ENCODE peak calls at places on chromosomes 12 and 14, in ten cellular contexts. F, D, L, Y, U, M, W, C, B and E are unnamed samples. For H3K36me3, the result is how much of the 10 kb centered on the place peaks cover.

GRCh38 chr12:116939734-116940133 is 29.0 kb downstream of the FBXW8 start:
- DNase-seq in F (no peak), D (no peak), L (no peak), Y (no peak), U (no peak), M (no peak), W (peak), C (no peak), B (no peak), E (no peak)

GRCh38 chr12:22255097-22255496 is 79.4 kb downstream of the ST8SIA1 start:
- DNase-seq in F (no peak), D (no peak), L (no peak), Y (no peak), U (no peak), M (no peak), W (no peak), C (peak), B (no peak), E (no peak)

GRCh38 chr12:122528582-122528981 is 1.5 kb downstream of the KNTC1 start:
- DNase-seq in F (no peak), D (no peak), L (no peak), Y (no peak), U (no peak), M (no peak), W (no peak), C (no peak), B (no peak), E (no peak)

GRCh38 chr12:52794479-52795331 is 1.2 kb downstream of the KRT3 start:
- DNase-seq in F (no peak), D (no peak), L (no peak), Y (no peak), U (no peak), M (no peak), W (no peak), C (no peak), B (no peak), E (peak)

GRCh38 chr14:71169028-71169427 is 261.8 kb downstream of the PCNX1 start:
- DNase-seq in F (no peak), D (no peak), L (no peak), Y (no peak), U (no peak), M (no peak), W (no peak), C (no peak), B (no peak), E (no peak)

GRCh38 chr12:6324936-6325750 is 14.7 kb downstream of the PLEKHG6 start:
- DNase-seq in F (no peak), D (no peak), L (no peak), Y (no peak), U (no peak), M (no peak), W (no peak), C (no peak), B (no peak), E (no peak)

GRCh38 chr12:15880721-15881120 is 1.5 kb upstream of the STRAP start:
- DNase-seq in F (no peak), D (no peak), L (no peak), Y (no peak), U (no peak), M (no peak), W (no peak), C (no peak), B (no peak), E (no peak)

GRCh38 chr14:38496092-38496491 is 240.2 kb upstream of the CLEC14A start:
- DNase-seq in F (no peak), D (no peak), L (no peak), Y (no peak), U (no peak), M (no peak), W (no peak), C (no peak), B (no peak), E (no peak)

GRCh38 chr12:120094485-120094884 is 22.1 kb downstream of the RAB35 start:
- DNase-seq in F (no peak), D (no peak), L (no peak), Y (no peak), U (no peak), M (no peak), W (no peak), C (no peak), B (no peak), E (no peak)

GRCh38 chr14:101593411-101594181 is 32.3 kb downstream of the DIO3 start:
- DNase-seq in F (no peak), D (no peak), L (no peak), Y (no peak), U (no peak), M (no peak), W (no peak), C (peak), B (no peak), E (no peak)

GRCh38 chr14:95544588-95544987 is 9.7 kb downstream of the GLRX5 start:
- DNase-seq in F (no peak), D (no peak), L (no peak), Y (no peak), U (no peak), M (no peak), W (no peak), C (no peak), B (no peak), E (no peak)

GRCh38 chr12:111448266-111448830 is 42.6 kb downstream of the SH2B3 start:
- DNase-seq in F (no peak), D (peak), L (no peak), Y (peak), U (no peak), M (no peak), W (no peak), C (no peak), B (peak), E (no peak)

GRCh38 chr12:90102957-90103652 is 394.5 kb upstream of the ATP2B1 start:
- DNase-seq in F (no peak), D (no peak), L (peak), Y (no peak), U (no peak), M (no peak), W (peak), C (peak), B (no peak), E (no peak)

GRCh38 chr14:101500061-101500460 is 61.2 kb upstream of the DIO3 start:
- DNase-seq in F (peak), D (no peak), L (no peak), Y (no peak), U (no peak), M (no peak), W (no peak), C (no peak), B (peak), E (no peak)

GRCh38 chr14:29220077-29220476 is 453.5 kb downstream of the FOXG1 start:
- DNase-seq in F (no peak), D (no peak), L (peak), Y (no peak), U (no peak), M (no peak), W (peak), C (no peak), B (no peak), E (no peak)

GRCh38 chr12:131105736-131106356 is 152.1 kb downstream of the ADGRD1 start:
- DNase-seq in F (peak), D (peak), L (no peak), Y (no peak), U (no peak), M (no peak), W (no peak), C (no peak), B (peak), E (no peak)

GRCh38 chr12:33223956-33224355 is 215.7 kb downstream of the SYT10 start:
- DNase-seq in F (no peak), D (no peak), L (no peak), Y (no peak), U (no peak), M (no peak), W (no peak), C (peak), B (no peak), E (no peak)

GRCh38 chr14:34331728-34332623 is 130.1 kb downstream of the SPTSSA start:
- DNase-seq in F (peak), D (peak), L (peak), Y (peak), U (peak), M (peak), W (peak), C (peak), B (no peak), E (no peak)

GRCh38 chr12:123038486-123038885 is 58.0 kb downstream of the ARL6IP4 start:
- DNase-seq in F (peak), D (no peak), L (no peak), Y (no peak), U (no peak), M (no peak), W (no peak), C (no peak), B (no peak), E (no peak)

GRCh38 chr14:104105071-104105821 is 19.7 kb downstream of the ASPG start:
- DNase-seq in F (peak), D (no peak), L (no peak), Y (no peak), U (no peak), M (peak), W (peak), C (no peak), B (peak), E (no peak)

GRCh38 chr14:73457050-73457934 is 1.1 kb downstream of the NUMB start:
- DNase-seq in F (peak), D (peak), L (peak), Y (peak), U (no peak), M (peak), W (peak), C (peak), B (peak), E (no peak)

GRCh38 chr12:19303496-19303895 is 135.8 kb upstream of the AEBP2 start:
- DNase-seq in F (no peak), D (no peak), L (no peak), Y (no peak), U (no peak), M (no peak), W (no peak), C (no peak), B (no peak), E (no peak)
- TF ChIP-seq CTCF in F (no peak), D (no peak), L (no peak), Y (no peak), U (no peak), M (no peak), W (no peak), C (no peak), B (no peak), E (no peak)

GRCh38 chr12:26239127-26239500 is 43.7 kb downstream of the SSPN start:
- DNase-seq in F (no peak), D (no peak), L (no peak), Y (no peak), U (no peak), M (no peak), W (no peak), C (no peak), B (no peak), E (no peak)
- H3K4me3 ChIP-seq in F (no peak), D (no peak), L (no peak), Y (no peak), U (no peak), M (no peak), W (no peak), C (no peak), B (no peak), E (no peak)

DNA sequence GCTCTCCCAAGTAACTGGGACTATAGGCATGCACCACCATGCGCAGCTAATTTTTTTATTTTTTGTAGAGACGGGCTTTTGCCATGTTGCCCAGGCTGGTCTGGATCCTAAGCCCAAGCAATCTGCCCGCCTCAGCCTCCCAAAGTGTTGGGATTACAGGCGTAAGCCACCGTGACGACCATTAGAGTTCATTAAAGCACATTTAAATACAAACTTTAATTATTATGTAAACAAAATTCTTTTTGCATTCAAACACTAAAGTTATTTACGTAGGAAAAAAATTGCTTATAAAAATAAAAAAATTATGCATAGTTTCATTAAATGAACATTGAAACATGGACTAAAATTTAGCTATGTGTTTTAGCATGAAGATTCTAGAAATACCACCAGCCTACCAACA is 7.2 kb downstream of the RPAP3 start:
- DNase-seq in F (no peak), D (no peak), L (no peak), Y (no peak), U (no peak), M (no peak), W (no peak), C (no peak), B (no peak), E (no peak)
- H3K36me3 ChIP-seq in F (under half), D (under half), L (under half), Y (under half), U (under half), M (under half), W (under half), C (under half), B (under half), E (under half)

DNA sequence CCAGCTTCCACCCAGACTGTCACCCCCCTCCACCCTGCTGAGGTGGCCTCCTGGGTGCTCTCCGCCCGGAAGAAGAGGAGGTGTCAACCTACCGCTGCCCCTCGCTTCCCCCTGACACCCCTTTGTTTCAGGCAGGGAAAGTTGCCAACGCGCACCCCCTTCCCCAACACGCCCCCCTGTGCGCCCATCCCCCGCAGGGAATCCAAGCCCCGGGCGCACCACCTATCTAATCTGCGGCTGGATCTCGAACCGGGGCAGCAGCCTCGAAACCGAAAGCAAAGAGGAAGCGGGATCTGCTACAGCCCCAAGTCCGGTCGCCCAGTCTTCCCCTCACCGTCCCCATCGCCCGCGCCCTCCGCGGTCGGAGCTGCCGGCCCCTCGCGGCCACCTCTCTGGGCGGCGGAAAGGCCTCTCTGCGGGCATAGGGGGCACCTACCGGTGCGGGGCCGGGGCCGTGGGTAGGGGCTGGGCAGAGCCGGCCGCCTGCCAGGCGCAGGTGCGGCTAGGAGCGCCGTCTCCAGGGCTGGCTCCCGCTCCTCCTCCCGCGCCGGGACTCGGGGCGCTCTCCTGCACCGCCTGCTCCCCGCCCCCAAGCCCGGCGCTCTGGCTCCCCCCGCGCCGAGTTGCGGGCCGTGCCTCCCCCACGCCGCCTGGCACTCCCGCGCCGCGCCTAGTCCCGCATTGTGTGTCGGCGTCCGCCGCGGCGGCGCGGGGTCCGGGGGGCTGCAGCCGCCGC is 18.3 kb upstream of the PLEKHH1 start:
- DNase-seq in F (peak), D (peak), L (no peak), Y (peak), U (no peak), M (peak), W (peak), C (peak), B (peak), E (no peak)
- TF ChIP-seq CTCF in F (no peak), D (no peak), L (no peak), Y (no peak), U (no peak), M (no peak), W (no peak), C (no peak), B (no peak), E (no peak)

GRCh38 chr12:113129664-113130456 is 5.7 kb downstream of the RASAL1 start:
- DNase-seq in F (peak), D (no peak), L (no peak), Y (no peak), U (no peak), M (no peak), W (no peak), C (no peak), B (no peak), E (no peak)

GRCh38 chr12:113133036-113133435 is 2.5 kb downstream of the RASAL1 start:
- DNase-seq in F (peak), D (no peak), L (no peak), Y (no peak), U (no peak), M (no peak), W (no peak), C (no peak), B (no peak), E (no peak)

GRCh38 chr12:113128802-113129663 is 6.5 kb downstream of the RASAL1 start:
- DNase-seq in F (peak), D (no peak), L (no peak), Y (no peak), U (no peak), M (no peak), W (no peak), C (no peak), B (no peak), E (no peak)

GRCh38 chr12:113131556-113131955 is 4.0 kb downstream of the RASAL1 start:
- DNase-seq in F (no peak), D (no peak), L (no peak), Y (no peak), U (no peak), M (no peak), W (no peak), C (no peak), B (no peak), E (no peak)

DNA sequence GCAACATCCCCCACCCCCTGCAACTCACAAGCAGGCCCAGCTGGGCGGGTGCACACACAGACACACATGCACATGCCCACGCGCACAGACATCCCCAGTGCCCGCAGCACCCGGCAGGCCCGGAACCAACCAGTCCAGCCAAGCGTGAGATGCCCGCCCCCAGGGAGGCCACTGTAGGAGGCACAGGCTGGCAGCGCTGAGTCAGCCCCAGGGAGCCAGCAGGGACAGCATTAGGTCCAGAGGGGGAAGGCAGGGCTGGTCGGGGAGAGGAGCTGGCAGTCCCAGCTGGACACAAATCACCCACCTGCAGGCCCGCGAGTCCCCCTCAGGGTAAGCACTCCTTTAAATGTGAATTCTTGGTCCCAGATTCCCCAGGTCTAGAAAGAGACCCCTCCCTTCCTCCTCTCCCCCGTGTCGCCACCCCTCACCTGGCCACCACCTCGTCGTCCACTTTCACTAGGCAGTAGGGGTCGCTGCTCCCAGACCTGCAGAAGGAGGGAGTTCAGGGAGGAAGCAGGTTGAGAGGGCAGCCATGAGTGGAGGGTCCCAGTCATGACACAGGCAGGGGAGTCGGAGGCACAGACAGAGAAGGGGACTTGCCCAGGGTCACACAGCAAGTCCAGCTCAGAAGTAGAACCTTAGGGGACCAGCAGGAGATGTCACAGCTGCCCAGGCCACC is 5.0 kb downstream of the RASAL1 start:
- DNase-seq in F (peak), D (no peak), L (no peak), Y (no peak), U (no peak), M (no peak), W (peak), C (no peak), B (no peak), E (no peak)
- H3K4me3 ChIP-seq in F (no peak), D (no peak), L (no peak), Y (no peak), U (no peak), M (no peak), W (no peak), C (no peak), B (no peak), E (no peak)

DNA sequence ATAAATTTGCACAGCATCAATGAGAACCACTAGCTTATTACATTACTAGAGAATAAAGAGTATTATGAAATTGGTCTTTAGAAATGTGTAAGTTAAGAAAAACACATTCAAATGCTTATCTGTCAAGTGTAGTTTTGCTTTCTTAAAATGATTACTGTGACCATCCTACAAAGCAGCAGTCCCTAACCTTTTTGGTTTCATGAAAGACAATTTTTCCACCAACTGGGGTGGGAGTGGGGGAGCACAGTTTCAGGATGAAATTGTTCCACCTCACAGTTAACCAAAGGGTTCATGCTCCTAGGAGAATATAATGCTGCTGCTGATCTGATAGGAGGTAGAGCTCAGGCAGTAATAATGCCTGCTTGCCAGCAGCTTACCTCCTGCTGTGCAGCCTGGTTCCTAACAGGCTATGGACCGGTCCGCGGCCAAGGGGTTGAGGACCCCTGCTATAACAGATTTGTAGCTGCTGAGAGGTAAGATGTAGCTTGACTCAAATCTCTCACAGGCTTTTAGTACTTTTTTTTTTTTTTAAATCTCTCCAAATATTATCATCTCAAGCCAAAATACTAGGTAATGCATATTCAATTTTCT is 45.4 kb downstream of the PPP4R3A start:
- DNase-seq in F (no peak), D (no peak), L (no peak), Y (no peak), U (no peak), M (no peak), W (no peak), C (no peak), B (no peak), E (no peak)
- H3K36me3 ChIP-seq in F (half or more), D (under half), L (half or more), Y (under half), U (half or more), M (under half), W (half or more), C (under half), B (half or more), E (under half)

GRCh38 chr14:24426150-24426911 is 3.1 kb downstream of the CBLN3 start:
- DNase-seq in F (no peak), D (no peak), L (no peak), Y (no peak), U (no peak), M (no peak), W (no peak), C (no peak), B (no peak), E (no peak)
- TF ChIP-seq CTCF in F (no peak), D (no peak), L (no peak), Y (no peak), U (no peak), M (no peak), W (no peak), C (no peak), B (no peak), E (no peak)